ENCODE peak calls at places on chromosome 3, in four cellular contexts. One of them, this sample, is unnamed.

GRCh38 chr3:15052335-15053242 is 12.5 kb downstream of the MRPS25 start:
- DNase-seq in iPS-NIHi11: no peak
- DNase-seq in SIG-M5: no peak
- DNase-seq in ecto neural progenitor cell: no peak
- DNase-seq in this sample: no peak

GRCh38 chr3:14886101-14886500 is 61.3 kb upstream of the NR2C2 start:
- DNase-seq in SIG-M5: no peak
- DNase-seq in ecto neural progenitor cell: no peak
- DNase-seq in iPS-NIHi11: no peak
- DNase-seq in this sample: no peak

GRCh38 chr3:36786921-36787890 is 22.9 kb upstream of the DCLK3 start:
- DNase-seq in ecto neural progenitor cell: no peak
- DNase-seq in iPS-NIHi11: no peak
- DNase-seq in SIG-M5: peak; percentile 47
- DNase-seq in this sample: peak; percentile 90

GRCh38 chr3:175956964-175957363 is 1097.8 kb downstream of the NAALADL2 start:
- DNase-seq in iPS-NIHi11: no peak
- DNase-seq in SIG-M5: no peak
- DNase-seq in ecto neural progenitor cell: no peak
- DNase-seq in this sample: no peak

GRCh38 chr3:6861989-6862879 is 1.3 kb downstream of the GRM7 start:
- DNase-seq in SIG-M5: no peak
- DNase-seq in iPS-NIHi11: peak; percentile 16
- DNase-seq in ecto neural progenitor cell: peak; percentile 53
- DNase-seq in this sample: no peak

GRCh38 chr3:66256806-66257205 is 36.0 kb downstream of the SLC25A26 start:
- DNase-seq in SIG-M5: no peak
- DNase-seq in iPS-NIHi11: no peak
- DNase-seq in ecto neural progenitor cell: no peak
- DNase-seq in this sample: no peak

GRCh38 chr3:25527796-25528195 is 99.7 kb downstream of the RARB start:
- DNase-seq in SIG-M5: no peak
- DNase-seq in iPS-NIHi11: no peak
- DNase-seq in ecto neural progenitor cell: no peak
- DNase-seq in this sample: peak; percentile 78

GRCh38 chr3:172515130-172515918 is 7.9 kb downstream of the TNFSF10 start:
- DNase-seq in iPS-NIHi11: no peak
- DNase-seq in ecto neural progenitor cell: no peak
- DNase-seq in SIG-M5: no peak
- DNase-seq in this sample: no peak

GRCh38 chr3:634511-634910 is 437.9 kb downstream of the CHL1 start:
- DNase-seq in SIG-M5: no peak
- DNase-seq in iPS-NIHi11: no peak
- DNase-seq in ecto neural progenitor cell: no peak
- DNase-seq in this sample: no peak